ENCODE peak calls at places on chromosomes 6 and 20, in eight cellular contexts. One of them, this sample, is unnamed.

GRCh38 chr6:144214622-144215401 is 64.5 kb downstream of the STX11 start:
- DNase-seq in breast epithelium: no peak
- DNase-seq in HepG2: no peak
- DNase-seq in suprapubic skin: no peak
- DNase-seq in transverse colon: no peak
- DNase-seq in GM12892: no peak
- DNase-seq in stomach: no peak
- DNase-seq in GM12891: peak; percentile 5
- DNase-seq in this sample: no peak

GRCh38 chr6:17178754-17179153 is 76.9 kb downstream of the STMND1 start:
- DNase-seq in stomach: no peak
- DNase-seq in transverse colon: no peak
- DNase-seq in HepG2: no peak
- DNase-seq in GM12891: no peak
- DNase-seq in GM12892: no peak
- DNase-seq in suprapubic skin: no peak
- DNase-seq in breast epithelium: no peak
- DNase-seq in this sample: no peak

GRCh38 chr20:3239026-3239866 is at the start of gene SLC4A11:
- DNase-seq in HepG2: peak; percentile 56
- DNase-seq in breast epithelium: no peak
- DNase-seq in GM12892: peak; percentile 78
- DNase-seq in GM12891: peak; percentile 91
- DNase-seq in stomach: peak; percentile 80
- DNase-seq in transverse colon: peak; percentile 77
- DNase-seq in suprapubic skin: no peak
- DNase-seq in this sample: no peak

GRCh38 chr6:21587182-21587924 is 6.2 kb upstream of the SOX4 start:
- DNase-seq in stomach: peak; percentile 67
- DNase-seq in GM12892: peak; percentile 39
- DNase-seq in GM12891: peak; percentile 39
- DNase-seq in HepG2: peak; percentile 21
- DNase-seq in breast epithelium: peak; percentile 65
- DNase-seq in suprapubic skin: peak; percentile 87
- DNase-seq in transverse colon: peak; percentile 72
- DNase-seq in this sample: peak; percentile 72

GRCh38 chr6:53811082-53811481 is 16.3 kb downstream of the LRRC1 start:
- DNase-seq in breast epithelium: peak; percentile 79
- DNase-seq in GM12892: no peak
- DNase-seq in suprapubic skin: no peak
- DNase-seq in GM12891: no peak
- DNase-seq in stomach: peak; percentile 84
- DNase-seq in HepG2: peak; percentile 51
- DNase-seq in transverse colon: peak; percentile 69
- DNase-seq in this sample: no peak

GRCh38 chr20:50186151-50186885 is 4.3 kb upstream of the CEBPB start:
- DNase-seq in GM12891: no peak
- DNase-seq in breast epithelium: peak; percentile 97
- DNase-seq in stomach: peak; percentile 99
- DNase-seq in GM12892: no peak
- DNase-seq in HepG2: peak; percentile 89
- DNase-seq in transverse colon: peak; percentile 97
- DNase-seq in suprapubic skin: peak; percentile 99
- DNase-seq in this sample: peak; percentile 97

GRCh38 chr6:170083236-170084051 is 207.4 kb downstream of the DLL1 start:
- DNase-seq in GM12891: no peak
- DNase-seq in transverse colon: peak; percentile 6
- DNase-seq in suprapubic skin: peak; percentile 68
- DNase-seq in breast epithelium: peak; percentile 51
- DNase-seq in HepG2: no peak
- DNase-seq in stomach: peak; percentile 23
- DNase-seq in GM12892: no peak
- DNase-seq in this sample: no peak

GRCh38 chr6:41824571-41825569 is 37.4 kb downstream of the TOMM6 start:
- DNase-seq in HepG2: no peak
- DNase-seq in transverse colon: no peak
- DNase-seq in suprapubic skin: no peak
- DNase-seq in breast epithelium: no peak
- DNase-seq in GM12892: no peak
- DNase-seq in stomach: no peak
- DNase-seq in GM12891: no peak
- DNase-seq in this sample: no peak

GRCh38 chr20:52779125-52779524 is 193.0 kb upstream of the TSHZ2 start:
- DNase-seq in stomach: no peak
- DNase-seq in GM12891: no peak
- DNase-seq in GM12892: no peak
- DNase-seq in transverse colon: no peak
- DNase-seq in HepG2: no peak
- DNase-seq in breast epithelium: no peak
- DNase-seq in suprapubic skin: no peak
- DNase-seq in this sample: no peak

GRCh38 chr20:36273414-36274247 is 32.5 kb upstream of the DLGAP4 start:
- DNase-seq in transverse colon: no peak
- DNase-seq in suprapubic skin: no peak
- DNase-seq in GM12891: no peak
- DNase-seq in GM12892: no peak
- DNase-seq in stomach: no peak
- DNase-seq in HepG2: no peak
- DNase-seq in breast epithelium: no peak
- DNase-seq in this sample: peak; percentile 34

GRCh38 chr6:105890521-105891244 is 195.5 kb upstream of the PRDM1 start:
- DNase-seq in stomach: no peak
- DNase-seq in GM12892: no peak
- DNase-seq in HepG2: no peak
- DNase-seq in breast epithelium: no peak
- DNase-seq in GM12891: no peak
- DNase-seq in suprapubic skin: no peak
- DNase-seq in transverse colon: no peak
- DNase-seq in this sample: no peak

GRCh38 chr6:19771753-19772336 is 65.3 kb upstream of the ID4 start:
- DNase-seq in GM12891: no peak
- DNase-seq in suprapubic skin: no peak
- DNase-seq in HepG2: no peak
- DNase-seq in stomach: no peak
- DNase-seq in breast epithelium: no peak
- DNase-seq in GM12892: no peak
- DNase-seq in transverse colon: no peak
- DNase-seq in this sample: no peak

DNA sequence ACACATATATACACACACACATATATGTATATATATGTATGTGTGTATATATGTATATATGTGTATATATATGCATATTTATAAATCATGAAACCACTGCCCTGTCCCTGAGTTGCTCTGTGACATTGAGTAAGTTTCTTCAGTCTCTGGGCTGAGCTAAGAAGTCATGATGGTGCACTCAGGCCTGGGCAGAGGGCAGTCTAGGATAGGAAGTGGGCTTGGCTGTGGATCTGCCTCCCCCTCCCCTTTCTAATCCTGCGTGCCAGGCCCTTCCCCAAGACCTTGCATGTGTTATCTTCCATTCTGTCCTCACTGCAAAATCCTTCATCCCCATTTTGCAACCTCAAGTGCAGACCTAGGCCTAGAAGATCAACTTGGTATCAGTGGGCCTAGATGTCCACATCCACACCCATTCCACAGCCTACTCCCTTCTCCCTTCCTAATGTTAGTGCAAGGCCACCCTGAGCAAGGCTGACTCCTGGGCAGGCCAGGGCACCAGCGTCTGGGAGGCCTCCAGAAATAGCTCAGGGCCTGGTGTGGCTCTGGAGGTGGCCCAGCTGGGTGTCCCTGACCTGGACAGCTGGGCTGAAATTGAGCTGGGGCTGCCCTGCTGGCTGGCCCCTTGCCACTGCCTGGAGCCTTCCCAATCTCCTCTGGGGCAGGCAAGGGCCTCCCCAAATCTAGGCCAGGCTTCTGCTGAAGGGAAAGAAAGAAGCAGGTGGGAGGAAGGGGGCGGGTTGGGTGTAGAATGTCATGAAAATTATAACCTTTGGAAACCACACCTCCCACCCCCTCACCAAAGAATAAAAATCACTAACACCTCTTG is 1.9 kb downstream of the FAM110A start:
- DNase-seq in GM12891: no peak
- DNase-seq in stomach: peak; percentile 61
- DNase-seq in GM12892: no peak
- DNase-seq in suprapubic skin: no peak
- DNase-seq in HepG2: no peak
- DNase-seq in breast epithelium: no peak
- DNase-seq in transverse colon: no peak
- DNase-seq in this sample: no peak
- TF ChIP-seq POLR2AphosphoS5 in GM12891: no peak
- TF ChIP-seq POLR2AphosphoS5 in stomach: no peak
- TF ChIP-seq POLR2AphosphoS5 in GM12892: no peak
- TF ChIP-seq POLR2AphosphoS5 in suprapubic skin: no peak
- TF ChIP-seq POLR2AphosphoS5 in HepG2: no peak
- TF ChIP-seq POLR2AphosphoS5 in breast epithelium: no peak
- TF ChIP-seq POLR2AphosphoS5 in transverse colon: no peak
- TF ChIP-seq POLR2AphosphoS5 in this sample: no peak

DNA sequence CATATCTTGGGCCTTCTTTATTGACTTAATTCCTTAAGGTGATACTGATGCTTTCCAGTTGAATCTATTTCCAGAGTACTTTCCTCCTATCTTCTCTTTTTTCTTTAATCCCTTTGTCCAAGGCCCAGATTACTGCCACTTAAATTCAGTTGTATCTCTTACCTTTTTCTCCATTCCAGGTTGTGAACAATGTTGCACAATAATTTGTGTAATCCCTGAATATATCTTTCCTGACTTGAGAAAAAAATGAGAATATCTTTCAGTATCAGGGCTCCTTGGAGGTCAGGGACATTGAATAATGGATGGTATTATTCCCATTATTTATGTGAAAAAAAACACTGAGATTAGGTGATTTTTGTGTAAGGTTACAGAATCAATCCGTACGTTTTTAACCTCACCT is 683.3 kb downstream of the PTPRT start:
- DNase-seq in breast epithelium: no peak
- DNase-seq in HepG2: no peak
- DNase-seq in suprapubic skin: no peak
- DNase-seq in GM12892: no peak
- DNase-seq in GM12891: no peak
- DNase-seq in transverse colon: no peak
- DNase-seq in stomach: no peak
- DNase-seq in this sample: no peak
- TF ChIP-seq POLR2A in breast epithelium: no peak
- TF ChIP-seq POLR2A in HepG2: no peak
- TF ChIP-seq POLR2A in suprapubic skin: no peak
- TF ChIP-seq POLR2A in GM12892: no peak
- TF ChIP-seq POLR2A in GM12891: no peak
- TF ChIP-seq POLR2A in transverse colon: no peak
- TF ChIP-seq POLR2A in stomach: no peak
- TF ChIP-seq POLR2A in this sample: no peak

DNA sequence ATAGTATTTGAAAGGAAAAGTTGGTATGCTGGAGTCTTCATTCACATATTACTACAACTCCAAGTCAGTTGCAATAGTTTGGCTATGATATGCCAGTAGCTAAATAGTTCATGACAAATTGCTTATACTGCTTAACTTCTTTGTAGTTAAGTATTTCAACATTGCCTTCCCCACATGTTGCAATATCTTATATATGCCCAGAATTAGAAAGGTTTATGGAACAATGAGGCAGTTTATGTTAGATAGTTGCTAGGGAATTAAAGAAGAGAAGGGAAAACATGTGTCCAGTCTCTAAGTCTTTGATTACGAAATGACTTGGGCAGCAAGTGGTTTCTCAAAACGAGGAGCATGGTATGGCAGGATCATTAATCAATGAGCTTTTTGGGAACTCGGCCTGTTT is 145.8 kb downstream of the PLCB4 start:
- DNase-seq in suprapubic skin: no peak
- DNase-seq in HepG2: no peak
- DNase-seq in GM12892: no peak
- DNase-seq in GM12891: no peak
- DNase-seq in stomach: no peak
- DNase-seq in breast epithelium: no peak
- DNase-seq in transverse colon: no peak
- DNase-seq in this sample: no peak
- TF ChIP-seq POLR2AphosphoS5 in suprapubic skin: no peak
- TF ChIP-seq POLR2AphosphoS5 in HepG2: no peak
- TF ChIP-seq POLR2AphosphoS5 in GM12892: no peak
- TF ChIP-seq POLR2AphosphoS5 in GM12891: no peak
- TF ChIP-seq POLR2AphosphoS5 in stomach: peak; percentile 81
- TF ChIP-seq POLR2AphosphoS5 in breast epithelium: no peak
- TF ChIP-seq POLR2AphosphoS5 in transverse colon: peak; percentile 36
- TF ChIP-seq POLR2AphosphoS5 in this sample: peak; percentile 86

GRCh38 chr6:27867941-27868705 is 44.1 kb downstream of the OR2B2 start:
- DNase-seq in HepG2: no peak
- DNase-seq in GM12891: no peak
- DNase-seq in breast epithelium: no peak
- DNase-seq in stomach: no peak
- DNase-seq in transverse colon: no peak
- DNase-seq in GM12892: no peak
- DNase-seq in suprapubic skin: no peak
- DNase-seq in this sample: no peak

GRCh38 chr6:27864906-27865883 is 47.0 kb downstream of the OR2B2 start:
- DNase-seq in transverse colon: peak; percentile 67
- DNase-seq in GM12891: peak; percentile 43
- DNase-seq in HepG2: peak; percentile 73
- DNase-seq in GM12892: peak; percentile 51
- DNase-seq in stomach: peak; percentile 61
- DNase-seq in breast epithelium: no peak
- DNase-seq in suprapubic skin: no peak
- DNase-seq in this sample: peak; percentile 74

GRCh38 chr6:27866370-27867050 is 45.7 kb downstream of the OR2B2 start:
- DNase-seq in suprapubic skin: no peak
- DNase-seq in GM12892: no peak
- DNase-seq in transverse colon: peak; percentile 25
- DNase-seq in breast epithelium: no peak
- DNase-seq in GM12891: no peak
- DNase-seq in stomach: no peak
- DNase-seq in HepG2: peak; percentile 32
- DNase-seq in this sample: no peak

GRCh38 chr6:27865952-27866369 is 46.2 kb downstream of the OR2B2 start:
- DNase-seq in breast epithelium: no peak
- DNase-seq in HepG2: no peak
- DNase-seq in suprapubic skin: no peak
- DNase-seq in GM12892: no peak
- DNase-seq in transverse colon: peak; percentile 29
- DNase-seq in GM12891: no peak
- DNase-seq in stomach: no peak
- DNase-seq in this sample: no peak

DNA sequence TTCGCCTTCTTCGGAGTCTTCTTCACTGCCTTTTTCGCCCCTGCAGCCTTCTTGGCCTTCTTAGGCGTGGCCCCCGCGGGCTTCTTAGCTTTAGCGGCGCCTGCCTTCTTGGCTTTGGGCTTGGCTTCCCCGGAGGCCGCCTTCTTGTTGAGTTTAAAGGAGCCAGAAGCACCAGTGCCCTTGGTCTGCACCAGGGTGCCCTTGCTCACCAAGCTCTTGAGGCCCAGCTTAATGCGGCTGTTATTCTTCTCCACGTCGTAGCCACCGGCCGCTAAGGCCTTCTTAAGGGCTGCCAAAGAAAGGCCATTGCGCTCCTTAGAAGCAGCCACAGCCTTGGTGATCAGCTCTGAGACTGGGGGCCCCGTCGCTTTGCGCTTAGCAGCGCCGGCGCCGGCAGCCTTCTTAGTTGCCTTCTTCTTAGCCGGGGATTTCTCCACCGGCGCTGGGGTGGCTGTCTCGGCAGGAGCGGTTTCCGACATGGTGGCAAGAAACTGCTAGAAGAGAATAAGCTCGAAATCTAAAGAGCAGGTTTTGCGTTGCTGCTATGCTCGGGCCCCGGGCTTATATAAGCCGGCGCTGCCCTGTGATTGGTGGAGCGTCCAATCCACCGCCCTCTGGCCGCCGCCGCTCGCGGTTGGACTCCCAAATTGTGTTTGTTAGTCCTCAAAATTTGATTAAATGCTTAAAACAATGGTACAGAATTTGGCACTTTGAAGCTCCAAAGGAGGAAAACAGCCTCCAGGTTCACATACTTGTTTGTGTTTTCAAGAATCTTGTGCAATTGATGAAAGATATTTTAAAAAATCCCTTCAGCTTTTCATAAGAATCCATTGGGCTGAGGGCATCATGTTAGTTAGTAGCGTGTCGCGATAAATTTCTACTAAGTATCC is 44.9 kb downstream of the OR2B2 start:
- DNase-seq in transverse colon: peak; percentile 84
- DNase-seq in stomach: peak; percentile 82
- DNase-seq in HepG2: peak; percentile 58
- DNase-seq in GM12891: no peak
- DNase-seq in breast epithelium: peak; percentile 78
- DNase-seq in GM12892: no peak
- DNase-seq in suprapubic skin: no peak
- DNase-seq in this sample: peak; percentile 73
- TF ChIP-seq POLR2A in transverse colon: peak; percentile 95
- TF ChIP-seq POLR2A in stomach: no peak
- TF ChIP-seq POLR2A in HepG2: peak; percentile 56
- TF ChIP-seq POLR2A in GM12891: peak; percentile 77
- TF ChIP-seq POLR2A in breast epithelium: peak; percentile 9
- TF ChIP-seq POLR2A in GM12892: peak; percentile 92
- TF ChIP-seq POLR2A in suprapubic skin: no peak
- TF ChIP-seq POLR2A in this sample: peak; percentile 72